ENCODE peak calls at places on chromosomes 3 and 15, in six cellular contexts. P is fibroblast of lung, J is AG04450, O is ovary, L is neural progenitor cell, U is astrocyte of the spinal cord. C is an unnamed sample.

GRCh38 chr3:123635220-123635619 is 50.4 kb upstream of the HACD2 start:
- DNase-seq in P (no peak), J (no peak), O (no peak), L (peak), U (peak), C (no peak)

GRCh38 chr3:127667119-127667681 is 5.6 kb upstream of the ABTB1 start:
- DNase-seq in P (no peak), J (no peak), O (no peak), L (no peak), U (no peak), C (no peak)

GRCh38 chr3:12796171-12797123 is at the start of gene CAND2:
- DNase-seq in P (peak), J (no peak), O (peak), L (peak), U (peak), C (no peak)

GRCh38 chr15:42845581-42845980 is 75.0 kb downstream of the TTBK2 start:
- DNase-seq in P (no peak), J (no peak), O (no peak), L (no peak), U (peak), C (no peak)

GRCh38 chr3:45126730-45127129 is 19.4 kb downstream of the CDCP1 start:
- DNase-seq in P (no peak), J (no peak), O (no peak), L (no peak), U (no peak), C (no peak)

GRCh38 chr3:126339466-126339865 is 17.7 kb downstream of the KLF15 start:
- DNase-seq in P (no peak), J (no peak), O (peak), L (no peak), U (no peak), C (no peak)

GRCh38 chr3:182925330-182925943 is 54.9 kb downstream of the DCUN1D1 start:
- DNase-seq in P (peak), J (no peak), O (no peak), L (no peak), U (no peak), C (no peak)

GRCh38 chr3:123320224-123320623 is 118.5 kb downstream of the SEC22A start:
- DNase-seq in P (no peak), J (no peak), O (no peak), L (no peak), U (no peak), C (no peak)

GRCh38 chr15:55907797-55908196 is 85.6 kb downstream of the NEDD4 start:
- DNase-seq in P (peak), J (peak), O (no peak), L (no peak), U (peak), C (peak)

GRCh38 chr15:69897471-69898237 is 200.1 kb downstream of the TLE3 start:
- DNase-seq in P (no peak), J (no peak), O (no peak), L (no peak), U (no peak), C (no peak)

GRCh38 chr3:126321490-126321889 is 35.7 kb downstream of the KLF15 start:
- DNase-seq in P (no peak), J (no peak), O (no peak), L (no peak), U (no peak), C (no peak)

GRCh38 chr15:28099555-28100140 is 533 bp upstream of the OCA2 start:
- DNase-seq in P (no peak), J (no peak), O (no peak), L (no peak), U (no peak), C (no peak)

GRCh38 chr15:28098360-28098765 is 752 bp downstream of the OCA2 start:
- DNase-seq in P (no peak), J (no peak), O (no peak), L (no peak), U (no peak), C (no peak)

GRCh38 chr15:28100516-28101195 is 1.5 kb upstream of the OCA2 start:
- DNase-seq in P (no peak), J (no peak), O (no peak), L (no peak), U (no peak), C (no peak)

GRCh38 chr15:28097656-28098359 is 1.3 kb downstream of the OCA2 start:
- DNase-seq in P (no peak), J (no peak), O (no peak), L (no peak), U (no peak), C (no peak)

DNA sequence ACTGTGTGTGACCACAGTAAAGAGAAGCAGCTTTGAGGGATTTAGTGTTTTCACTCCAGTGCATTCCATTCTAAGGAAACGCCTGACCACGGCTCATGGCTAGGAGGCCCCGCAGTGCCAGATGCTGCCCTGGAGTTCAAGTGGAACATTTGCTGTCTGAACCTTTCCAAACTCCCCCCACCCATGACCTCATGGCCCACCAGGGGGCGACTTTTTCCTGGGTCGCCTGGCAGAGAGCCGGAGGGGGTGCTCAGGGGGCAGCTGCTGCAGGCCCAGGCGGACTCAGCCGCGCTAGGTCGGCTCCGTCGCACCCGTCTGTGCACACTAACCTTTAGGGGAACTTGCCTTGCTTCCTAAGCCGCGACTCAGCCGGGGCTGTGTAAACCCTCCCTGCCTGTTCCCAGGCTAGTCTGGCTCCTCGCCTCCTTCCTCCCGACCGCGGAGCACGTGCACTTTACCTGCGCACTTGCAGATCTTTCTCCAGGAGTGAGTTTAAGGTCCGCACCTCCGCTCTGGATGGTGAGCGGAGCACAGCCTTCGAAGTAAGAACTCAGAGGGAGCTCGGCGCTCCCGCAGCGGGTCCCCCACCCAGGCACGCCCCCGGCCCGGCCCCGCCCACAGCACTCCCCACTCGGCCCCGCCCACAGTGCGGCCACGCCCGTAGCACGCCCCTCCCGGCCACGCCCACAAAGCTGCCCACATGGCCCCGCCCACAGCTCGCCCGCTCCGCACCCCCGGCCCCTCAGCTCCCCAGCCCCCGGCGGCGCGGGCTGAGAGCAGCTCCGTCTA is at the start of gene OCA2:
- DNase-seq in P (peak), J (no peak), O (peak), L (peak), U (peak), C (no peak)
- TF ChIP-seq CTCF in P (peak), J (peak), O (no peak), L (peak), U (peak), C (peak)

GRCh38 chr3:61562042-61562809 is 855 bp downstream of the PTPRG start:
- DNase-seq in P (peak), J (no peak), O (peak), L (peak), U (peak), C (no peak)

GRCh38 chr3:61560452-61561373 is 658 bp upstream of the PTPRG start:
- DNase-seq in P (peak), J (peak), O (peak), L (peak), U (peak), C (peak)

GRCh38 chr3:61561374-61562041 is at the start of gene PTPRG:
- DNase-seq in P (peak), J (peak), O (peak), L (peak), U (peak), C (peak)

GRCh38 chr3:61562810-61563613 is 1.6 kb downstream of the PTPRG start:
- DNase-seq in P (peak), J (no peak), O (peak), L (peak), U (peak), C (no peak)

GRCh38 chr3:61559108-61559731 is 2.2 kb upstream of the PTPRG start:
- DNase-seq in P (no peak), J (no peak), O (no peak), L (no peak), U (peak), C (peak)
- TF ChIP-seq CTCF in P (peak), J (peak), O (no peak), L (no peak), U (peak), C (peak)

DNA sequence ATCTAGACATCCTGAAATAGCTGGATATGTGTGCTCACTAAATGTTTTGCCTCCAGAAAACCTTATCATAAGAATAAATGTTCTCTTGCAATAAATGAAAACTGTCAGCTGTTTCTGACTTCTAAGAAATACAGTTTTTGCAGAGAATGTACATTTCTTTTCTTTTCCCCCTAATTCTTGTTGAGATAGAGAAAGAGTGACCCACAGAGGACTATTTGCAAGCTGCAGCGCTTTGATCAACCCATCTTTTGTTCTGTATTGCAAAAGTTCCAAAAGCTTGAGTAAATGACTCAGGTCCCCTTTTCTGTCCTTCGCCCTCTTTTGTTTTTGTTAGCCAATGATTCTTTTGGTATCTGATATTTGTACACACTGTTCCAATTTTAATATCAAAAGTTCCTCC is 141.9 kb downstream of the BBX start:
- DNase-seq in P (no peak), J (no peak), O (no peak), L (peak), U (no peak), C (no peak)
- TF ChIP-seq CTCF in P (no peak), J (no peak), O (no peak), L (peak), U (peak), C (no peak)

DNA sequence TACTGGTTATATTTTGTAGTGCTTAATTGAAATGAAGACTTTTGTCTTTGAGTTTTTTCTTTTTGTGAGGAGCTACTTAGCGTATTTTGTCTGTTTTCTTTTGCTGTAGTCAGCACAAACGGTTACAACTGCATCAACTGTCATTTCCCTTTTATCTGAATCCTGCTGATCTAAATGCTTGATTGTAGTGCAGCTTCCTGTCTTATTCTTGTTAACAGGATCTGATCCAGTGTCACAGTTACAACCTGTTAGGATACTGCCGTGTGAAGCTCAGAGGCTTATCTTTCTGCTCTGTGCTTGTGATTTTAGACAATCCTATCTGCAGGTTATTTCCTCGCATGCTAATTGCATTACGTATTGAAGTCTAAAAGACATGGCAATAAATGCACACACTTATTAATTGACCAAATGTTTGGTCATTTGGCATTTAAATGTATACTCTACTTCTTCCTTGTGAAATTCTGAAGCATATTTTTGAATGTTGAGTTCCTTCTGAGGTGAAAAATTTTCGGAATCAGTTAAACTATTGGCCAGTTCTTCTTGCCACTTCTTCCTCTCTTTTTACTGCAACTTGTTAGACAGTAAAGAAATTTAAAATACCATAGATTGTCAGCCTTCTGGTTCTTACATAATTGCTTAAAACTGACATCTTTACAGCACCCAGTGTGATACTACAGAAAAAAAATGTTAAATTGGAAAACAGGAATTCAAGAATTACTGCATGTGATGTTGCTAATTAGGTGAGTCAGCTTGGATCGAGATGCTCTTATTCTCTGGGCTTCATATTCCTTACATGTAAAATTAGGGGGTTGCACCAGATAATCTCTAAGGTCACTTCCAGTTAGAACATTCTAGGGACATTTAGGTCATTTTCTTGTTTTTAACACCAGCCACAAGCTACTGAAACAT is 168.2 kb downstream of the MBNL1 start:
- DNase-seq in P (no peak), J (no peak), O (no peak), L (no peak), U (no peak), C (no peak)
- TF ChIP-seq CTCF in P (no peak), J (no peak), O (no peak), L (no peak), U (no peak), C (no peak)

GRCh38 chr3:188058569-188059184 is 95.3 kb upstream of the LPP start:
- DNase-seq in P (no peak), J (no peak), O (no peak), L (no peak), U (no peak), C (no peak)

GRCh38 chr3:188060436-188060835 is 93.5 kb upstream of the LPP start:
- DNase-seq in P (no peak), J (no peak), O (no peak), L (no peak), U (no peak), C (no peak)

GRCh38 chr3:188059346-188059745 is 94.6 kb upstream of the LPP start:
- DNase-seq in P (no peak), J (no peak), O (no peak), L (no peak), U (no peak), C (peak)

GRCh38 chr3:188064831-188065493 is 89.0 kb upstream of the LPP start:
- DNase-seq in P (no peak), J (no peak), O (no peak), L (no peak), U (peak), C (no peak)

DNA sequence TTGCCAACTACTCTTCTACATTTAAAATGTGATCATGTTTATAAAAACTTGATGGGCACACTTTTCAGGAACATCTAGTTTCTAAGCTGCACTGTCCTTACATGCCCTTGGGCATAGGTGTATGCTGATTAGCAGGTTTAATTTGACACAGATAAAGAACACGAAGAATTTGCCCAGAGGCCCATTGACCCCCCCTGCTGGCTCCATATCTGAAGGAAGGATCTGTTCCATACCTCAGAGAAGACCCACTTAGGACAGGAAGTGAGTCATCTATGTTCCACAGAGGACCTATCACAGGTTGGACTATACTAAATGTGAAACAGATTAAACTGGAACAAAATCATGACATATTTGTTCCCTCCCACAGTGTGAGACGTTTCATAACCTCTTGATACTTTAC is 92.8 kb upstream of the LPP start:
- DNase-seq in P (peak), J (no peak), O (no peak), L (no peak), U (peak), C (peak)
- TF ChIP-seq CTCF in P (no peak), J (no peak), O (no peak), L (no peak), U (no peak), C (peak)

GRCh38 chr3:62110801-62111200 is 262.5 kb downstream of the FEZF2 start:
- DNase-seq in P (peak), J (no peak), O (no peak), L (peak), U (no peak), C (no peak)

GRCh38 chr3:62113092-62113491 is 260.3 kb downstream of the FEZF2 start:
- DNase-seq in P (no peak), J (no peak), O (no peak), L (no peak), U (no peak), C (no peak)

GRCh38 chr3:62109534-62109933 is 263.8 kb downstream of the FEZF2 start:
- DNase-seq in P (peak), J (peak), O (no peak), L (no peak), U (peak), C (peak)
- TF ChIP-seq CTCF in P (peak), J (peak), O (no peak), L (no peak), U (peak), C (peak)

GRCh38 chr15:36050899-36051298 is 504.9 kb upstream of the DPH6 start:
- DNase-seq in P (no peak), J (no peak), O (no peak), L (peak), U (no peak), C (no peak)
- TF ChIP-seq CTCF in P (no peak), J (peak), O (no peak), L (no peak), U (no peak), C (no peak)

DNA sequence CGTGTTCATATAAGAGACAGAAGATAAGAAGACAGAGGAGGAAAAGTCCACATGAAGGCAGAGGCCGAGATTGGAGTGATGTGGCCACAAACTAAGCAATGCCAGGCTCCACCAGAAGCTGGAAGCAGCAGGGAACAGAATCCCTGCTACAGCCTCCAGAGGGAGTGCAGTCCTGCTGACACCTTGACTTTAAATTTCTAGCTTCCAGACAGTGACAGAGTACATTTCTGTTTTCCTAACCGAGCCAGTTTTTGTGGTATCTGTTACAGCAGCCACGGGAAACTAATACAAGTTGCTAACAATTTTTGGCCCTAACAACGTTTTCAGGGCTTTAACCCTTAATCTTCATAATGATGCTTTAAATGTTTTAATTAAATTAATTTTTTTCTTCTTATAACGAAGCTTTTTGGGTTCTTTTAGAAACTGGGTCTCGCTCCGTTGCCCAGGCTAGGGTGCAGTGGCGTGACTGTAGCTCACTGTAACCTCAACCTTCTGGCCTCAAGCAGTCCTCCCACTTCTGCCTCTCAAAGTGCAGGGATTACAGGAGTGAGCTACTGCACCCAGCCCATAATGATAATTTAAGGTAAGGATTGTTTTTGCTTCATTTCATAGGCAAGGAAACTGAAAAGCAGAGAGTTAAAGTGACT is 202.3 kb upstream of the PROK2 start:
- DNase-seq in P (peak), J (no peak), O (no peak), L (no peak), U (peak), C (peak)
- TF ChIP-seq CTCF in P (peak), J (peak), O (no peak), L (peak), U (peak), C (peak)

DNA sequence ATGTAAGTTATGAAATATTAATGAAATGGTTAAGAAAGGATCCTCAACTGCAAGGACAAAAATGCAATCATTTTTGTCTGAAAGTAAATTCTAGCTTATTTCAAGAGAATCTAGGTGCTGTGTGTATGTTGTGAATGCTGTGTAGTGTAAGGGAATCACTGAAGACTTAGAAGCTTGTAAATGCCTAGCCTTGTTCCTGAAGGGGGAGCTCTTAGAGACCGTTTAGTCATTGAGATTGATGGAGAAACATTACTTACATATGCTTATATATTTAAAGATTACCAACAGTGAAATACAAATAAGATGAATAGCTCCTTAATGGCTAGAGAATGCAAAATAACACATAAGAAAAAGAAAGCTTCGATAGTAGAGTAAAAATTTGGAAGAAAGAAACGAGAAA is 67.9 kb downstream of the CNTN4 start:
- DNase-seq in P (no peak), J (no peak), O (no peak), L (peak), U (no peak), C (no peak)
- TF ChIP-seq CTCF in P (no peak), J (no peak), O (no peak), L (peak), U (no peak), C (no peak)

C was measured in HFFc6.